ENCODE peak calls at places on chromosomes 12 and 14, in eight cellular contexts. A is cardiac muscle cell, N is AG10803, K is bronchial epithelial cell, I is Panc1, Z is HFF-Myc, U is left lung, Y is foreskin fibroblast. G is an unnamed sample.

GRCh38 chr14:89255012-89255411 is 162.0 kb downstream of the FOXN3 start:
- DNase-seq in N (no peak), A (no peak), Z (no peak), I (no peak), Y (no peak), U (no peak), K (no peak), G (no peak)

GRCh38 chr12:513446-513845 is 53.7 kb downstream of the B4GALNT3 start:
- DNase-seq in U (no peak), N (no peak), A (no peak), Y (no peak), K (peak), Z (no peak), I (no peak), G (no peak)

GRCh38 chr12:7439579-7440505 is 4.1 kb downstream of the CD163L1 start:
- DNase-seq in Z (no peak), Y (peak), K (peak), N (peak), I (no peak), U (peak), A (peak), G (no peak)

GRCh38 chr14:33774866-33775519 is 175.9 kb downstream of the EGLN3 start:
- DNase-seq in N (no peak), A (no peak), U (no peak), Y (no peak), I (no peak), Z (no peak), K (peak), G (no peak)

GRCh38 chr12:69991683-69992297 is 166.8 kb downstream of the MYRFL start:
- DNase-seq in N (peak), K (no peak), U (no peak), A (no peak), I (no peak), Y (no peak), Z (no peak), G (no peak)

GRCh38 chr12:57089259-57090245 is 638 bp downstream of the NAB2 start:
- DNase-seq in Z (no peak), I (no peak), K (no peak), Y (no peak), U (peak), N (peak), A (peak), G (no peak)

GRCh38 chr12:40825156-40825555 is 132.9 kb downstream of the CNTN1 start:
- DNase-seq in A (no peak), Y (no peak), U (no peak), I (no peak), Z (no peak), K (no peak), N (no peak), G (no peak)

GRCh38 chr14:74459289-74459946 is 33.4 kb upstream of the SYNDIG1L start:
- DNase-seq in U (no peak), Y (peak), I (no peak), K (peak), N (peak), A (peak), Z (peak), G (no peak)

GRCh38 chr12:52895726-52896189 is 9.1 kb downstream of the KRT8 start:
- DNase-seq in N (no peak), A (no peak), I (no peak), Z (no peak), Y (no peak), K (no peak), U (no peak), G (no peak)

GRCh38 chr14:21917699-21918436 is 244.2 kb upstream of the OR4E1 start:
- DNase-seq in K (peak), Z (peak), N (peak), I (peak), A (peak), U (no peak), Y (peak), G (no peak)

GRCh38 chr12:93634416-93634815 is 42.8 kb upstream of the CRADD start:
- DNase-seq in A (no peak), I (no peak), U (no peak), N (peak), Z (no peak), Y (no peak), K (peak), G (no peak)

GRCh38 chr12:3896851-3897351 is 23.7 kb upstream of the PARP11 start:
- DNase-seq in U (peak), I (no peak), Z (no peak), A (peak), N (peak), Y (no peak), K (peak), G (no peak)

GRCh38 chr12:90959538-90960139 is 4.7 kb upstream of the CCER1 start:
- DNase-seq in Z (no peak), A (peak), U (no peak), Y (peak), K (peak), N (peak), I (no peak), G (no peak)

GRCh38 chr14:103733651-103734050 is 18.0 kb downstream of the ZFYVE21 start:
- DNase-seq in N (no peak), A (no peak), I (no peak), Y (no peak), U (no peak), Z (no peak), K (peak), G (no peak)

GRCh38 chr14:68947802-68948201 is 31.3 kb downstream of the ACTN1 start:
- DNase-seq in I (no peak), N (peak), U (no peak), Z (no peak), A (peak), K (no peak), Y (no peak), G (no peak)

GRCh38 chr14:51453869-51454268 is 197.8 kb upstream of the FRMD6 start:
- DNase-seq in N (no peak), I (no peak), U (no peak), A (no peak), Y (no peak), Z (no peak), K (peak), G (no peak)

GRCh38 chr12:31369712-31370521 is 44.0 kb upstream of the SINHCAF start:
- DNase-seq in A (peak), U (no peak), I (no peak), N (peak), Y (peak), Z (peak), K (peak), G (peak)

GRCh38 chr12:117344716-117345115 is 16.7 kb downstream of the NOS1 start:
- DNase-seq in A (no peak), U (no peak), K (peak), Y (no peak), I (no peak), N (no peak), Z (no peak), G (no peak)

GRCh38 chr12:41967668-41968649 is 176.7 kb downstream of the GXYLT1 start:
- DNase-seq in A (peak), I (no peak), K (peak), Y (no peak), U (no peak), Z (no peak), N (no peak), G (no peak)

GRCh38 chr12:87405918-87406317 is 623.3 kb downstream of the C12orf50 start:
- DNase-seq in Z (no peak), A (peak), N (no peak), U (no peak), Y (no peak), I (no peak), K (peak), G (no peak)

GRCh38 chr12:9872743-9873142 is 3.6 kb upstream of the CLEC2B start:
- DNase-seq in A (no peak), I (no peak), Z (no peak), Y (no peak), K (peak), N (no peak), U (no peak), G (no peak)

GRCh38 chr12:21296751-21297406 is 37.8 kb downstream of the SLCO1A2 start:
- DNase-seq in I (no peak), K (peak), N (peak), Z (peak), U (no peak), A (peak), Y (no peak), G (no peak)

GRCh38 chr14:22977684-22978486 is 4.5 kb downstream of the AJUBA start:
- DNase-seq in Y (peak), K (peak), I (no peak), U (peak), Z (no peak), A (peak), N (peak), G (peak)

GRCh38 chr14:71049435-71050147 is 142.3 kb downstream of the PCNX1 start:
- DNase-seq in N (peak), A (peak), I (no peak), K (peak), Z (no peak), U (no peak), Y (peak), G (no peak)

GRCh38 chr12:53955036-53955775 is 503 bp downstream of the HOXC12 start:
- DNase-seq in Y (no peak), K (no peak), U (no peak), Z (no peak), I (no peak), N (no peak), A (no peak), G (no peak)

GRCh38 chr12:49233842-49234526 is 30.9 kb upstream of the TUBA1C start:
- DNase-seq in U (peak), I (no peak), Z (no peak), A (no peak), Y (no peak), N (no peak), K (no peak), G (no peak)

GRCh38 chr12:42145552-42146215 is 1.0 kb upstream of the GXYLT1 start:
- DNase-seq in K (peak), Y (no peak), I (no peak), N (no peak), Z (no peak), U (no peak), A (no peak), G (no peak)

GRCh38 chr12:90902596-90902995 is 52.4 kb downstream of the CCER1 start:
- DNase-seq in Y (no peak), Z (no peak), N (no peak), I (no peak), A (no peak), K (no peak), U (no peak), G (no peak)

GRCh38 chr12:92049403-92049802 is 96.2 kb downstream of the BTG1 start:
- DNase-seq in N (no peak), U (no peak), I (no peak), Y (no peak), A (no peak), K (no peak), Z (no peak), G (no peak)

GRCh38 chr14:22434901-22435565 is 154.0 kb downstream of the DAD1 start:
- DNase-seq in N (no peak), Y (no peak), Z (no peak), I (no peak), A (no peak), U (no peak), K (no peak), G (no peak)

GRCh38 chr12:6925543-6926279 is 2.0 kb upstream of the ATN1 start:
- DNase-seq in N (peak), Y (peak), U (peak), Z (peak), K (peak), A (peak), I (peak), G (peak)

GRCh38 chr12:44462729-44463128 is 413.4 kb downstream of the NELL2 start:
- DNase-seq in I (no peak), Z (no peak), U (no peak), N (no peak), Y (no peak), A (no peak), K (no peak), G (no peak)
- H3K4me3 ChIP-seq in I (no peak), Z (no peak), U (no peak), N (no peak), Y (no peak), A (no peak), K (no peak), G (no peak)

GRCh38 chr12:82647853-82648252 is 38.9 kb upstream of the TMTC2 start:
- DNase-seq in K (no peak), Y (no peak), I (no peak), N (no peak), Z (no peak), U (no peak), A (no peak), G (no peak)
- TF ChIP-seq CTCF in K (no peak), Y (no peak), I (no peak), N (no peak), Z (no peak), U (no peak), A (no peak), G (no peak)

GRCh38 chr12:89286506-89286905 is 65.8 kb downstream of the DUSP6 start:
- DNase-seq in U (no peak), I (no peak), N (no peak), Z (no peak), Y (no peak), A (no peak), K (no peak), G (no peak)
- H3K4me3 ChIP-seq in U (no peak), I (no peak), N (no peak), Z (no peak), Y (no peak), A (no peak), K (no peak), G (no peak)

GRCh38 chr12:2623472-2623871 is 171.3 kb upstream of the FKBP4 start:
- DNase-seq in A (no peak), N (no peak), Y (no peak), K (no peak), U (no peak), I (no peak), Z (no peak), G (no peak)
- TF ChIP-seq CTCF in A (no peak), N (no peak), Y (no peak), K (no peak), U (no peak), I (no peak), Z (no peak), G (no peak)

GRCh38 chr12:123986374-123986920 is 13.4 kb downstream of the ZNF664 start:
- DNase-seq in K (no peak), Y (no peak), U (peak), N (no peak), Z (no peak), I (no peak), A (no peak), G (no peak)
- H3K4me3 ChIP-seq in K (no peak), Y (no peak), U (no peak), N (no peak), Z (no peak), I (no peak), A (no peak), G (no peak)

GRCh38 chr14:91059576-91060471 is 617 bp downstream of the RPS6KA5 start:
- DNase-seq in U (peak), Z (no peak), A (peak), I (no peak), Y (no peak), K (peak), N (no peak), G (no peak)
- TF ChIP-seq CTCF in U (no peak), Z (peak), A (peak), I (peak), Y (no peak), K (peak), N (no peak), G (peak)